ENCODE peak calls at places on chromosomes 2 and 18, in eight cellular contexts. N is sigmoid colon, P is spleen, G is breast epithelium, B is K562, E is GM12892, J is transverse colon, C is HCT116. Q is an unnamed sample.

GRCh38 chr2:96884299-96885156 is 14.6 kb upstream of the SEMA4C start:
- DNase-seq in P (no peak), N (no peak), B (no peak), J (no peak), C (no peak), G (no peak), E (no peak), Q (no peak)

GRCh38 chr18:50051288-50051687 is 143.7 kb downstream of the MYO5B start:
- DNase-seq in E (no peak), N (no peak), J (no peak), G (no peak), P (no peak), C (no peak), B (peak; percentile 10), Q (no peak)

GRCh38 chr2:158197940-158198339 is 96.3 kb downstream of the UPP2 start:
- DNase-seq in P (no peak), E (no peak), B (no peak), J (no peak), C (no peak), G (no peak), N (no peak), Q (no peak)

GRCh38 chr2:102488063-102488462 is 15.0 kb downstream of the SLC9A4 start:
- DNase-seq in B (no peak), P (no peak), E (no peak), G (no peak), N (no peak), J (peak; percentile 62), C (no peak), Q (no peak)

GRCh38 chr2:46690825-46691224 is 211.5 kb downstream of the TMEM247 start:
- DNase-seq in E (no peak), P (no peak), B (peak; percentile 29), J (no peak), C (peak; percentile 44), G (no peak), N (no peak), Q (no peak)

GRCh38 chr2:169285528-169285927 is 76.8 kb downstream of the LRP2 start:
- DNase-seq in E (no peak), G (no peak), C (no peak), N (no peak), B (no peak), J (no peak), P (no peak), Q (no peak)

GRCh38 chr2:36965751-36966369 is 476 bp downstream of the STRN start:
- DNase-seq in N (no peak), J (peak; percentile 48), P (no peak), C (no peak), E (peak; percentile 9), G (peak; percentile 56), B (peak; percentile 86), Q (peak; percentile 24)

GRCh38 chr2:199348871-199349270 is 108.9 kb downstream of the SATB2 start:
- DNase-seq in J (no peak), N (no peak), G (no peak), P (no peak), E (no peak), C (no peak), B (no peak), Q (no peak)

GRCh38 chr2:28650261-28650584 is 101.4 kb upstream of the PPP1CB start:
- DNase-seq in G (no peak), C (no peak), P (no peak), B (no peak), J (no peak), N (peak; percentile 38), E (no peak), Q (no peak)

GRCh38 chr2:182506606-182507005 is 79.8 kb upstream of the PDE1A start:
- DNase-seq in P (no peak), C (no peak), B (no peak), N (no peak), J (no peak), G (no peak), E (no peak), Q (no peak)

GRCh38 chr2:199869227-199869541 is 18.2 kb upstream of the FTCDNL1 start:
- DNase-seq in B (no peak), G (no peak), E (no peak), P (no peak), C (no peak), J (no peak), N (no peak), Q (no peak)

GRCh38 chr2:78814331-78814986 is 211.0 kb upstream of the REG3G start:
- DNase-seq in P (no peak), B (no peak), E (no peak), J (no peak), C (no peak), G (no peak), N (no peak), Q (no peak)

GRCh38 chr2:7033136-7033960 is 116.1 kb downstream of the RNF144A start:
- DNase-seq in B (no peak), C (no peak), G (no peak), J (no peak), E (no peak), P (no peak), N (peak; percentile 46), Q (no peak)

GRCh38 chr2:71591044-71591443 is 137.7 kb downstream of the DYSF start:
- DNase-seq in C (no peak), B (no peak), J (no peak), E (no peak), G (no peak), P (no peak), N (no peak), Q (no peak)

GRCh38 chr2:50509852-50510251 is 522.1 kb downstream of the NRXN1 start:
- DNase-seq in G (no peak), J (no peak), E (no peak), B (no peak), C (no peak), P (no peak), N (no peak), Q (no peak)

GRCh38 chr18:9570255-9570654 is 44.1 kb downstream of the PPP4R1 start:
- DNase-seq in J (no peak), G (no peak), E (no peak), C (no peak), B (no peak), P (no peak), N (no peak), Q (no peak)

GRCh38 chr18:13611058-13611615 is 115.2 kb downstream of the FAM210A start:
- DNase-seq in P (peak; percentile 74), J (peak; percentile 45), G (no peak), N (peak; percentile 78), E (no peak), B (no peak), C (no peak), Q (no peak)
- TF ChIP-seq POLR2AphosphoS5 in P (no peak), J (peak; percentile 12), G (peak; percentile 21), N (no peak), E (no peak), B (no peak), C (no peak), Q (no peak)

DNA sequence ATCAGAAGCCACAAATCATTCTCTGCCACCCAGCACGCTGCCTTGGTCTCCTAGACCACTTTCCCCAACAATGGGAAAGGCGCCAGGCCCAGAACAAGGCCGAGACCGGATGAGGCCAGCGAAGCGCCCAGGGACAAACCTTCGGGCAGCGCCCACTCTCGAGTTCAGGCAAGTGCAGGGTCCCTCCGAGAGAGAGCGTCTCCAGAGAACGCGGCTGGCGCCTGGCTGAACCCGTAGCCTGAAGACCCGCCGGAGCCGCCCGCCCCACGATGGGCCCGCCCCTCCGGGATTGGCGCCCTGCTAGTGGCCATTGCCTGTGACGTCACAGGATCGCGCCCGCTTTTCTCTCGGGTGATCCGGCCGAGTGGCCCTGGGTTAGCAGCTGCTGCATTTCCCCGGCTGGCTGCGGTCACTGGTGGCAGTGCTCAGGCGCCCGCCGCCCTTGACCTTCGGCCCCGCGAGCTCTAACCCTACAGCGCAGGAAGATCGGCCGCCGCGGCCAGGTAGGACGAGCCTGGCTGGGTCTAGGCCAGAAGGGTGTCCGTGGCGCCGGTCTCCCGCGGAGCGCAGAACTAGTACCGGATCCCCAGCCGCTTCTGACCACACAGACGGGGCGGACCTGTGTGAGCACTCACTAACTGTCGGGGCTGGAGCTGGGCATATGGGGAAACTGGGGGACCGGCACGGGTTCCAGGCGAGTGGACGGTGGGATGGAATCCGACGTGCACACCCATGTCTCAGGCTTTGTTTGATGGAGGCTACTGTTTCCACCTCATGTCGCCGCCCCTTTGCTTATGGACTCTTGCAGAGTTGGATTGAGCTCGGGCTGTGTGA is at the start of gene FAHD2A:
- DNase-seq in J (peak; percentile 98), P (peak; percentile 99), C (peak; percentile 67), B (peak; percentile 99), E (peak; percentile 99), N (peak; percentile 98), G (peak; percentile 98), Q (peak; percentile 99)
- TF ChIP-seq POLR2A in J (peak; percentile 89), P (no peak), C (peak; percentile 40), B (peak; percentile 92), E (peak; percentile 82), N (peak; percentile 75), G (peak; percentile 45), Q (no peak)

DNA sequence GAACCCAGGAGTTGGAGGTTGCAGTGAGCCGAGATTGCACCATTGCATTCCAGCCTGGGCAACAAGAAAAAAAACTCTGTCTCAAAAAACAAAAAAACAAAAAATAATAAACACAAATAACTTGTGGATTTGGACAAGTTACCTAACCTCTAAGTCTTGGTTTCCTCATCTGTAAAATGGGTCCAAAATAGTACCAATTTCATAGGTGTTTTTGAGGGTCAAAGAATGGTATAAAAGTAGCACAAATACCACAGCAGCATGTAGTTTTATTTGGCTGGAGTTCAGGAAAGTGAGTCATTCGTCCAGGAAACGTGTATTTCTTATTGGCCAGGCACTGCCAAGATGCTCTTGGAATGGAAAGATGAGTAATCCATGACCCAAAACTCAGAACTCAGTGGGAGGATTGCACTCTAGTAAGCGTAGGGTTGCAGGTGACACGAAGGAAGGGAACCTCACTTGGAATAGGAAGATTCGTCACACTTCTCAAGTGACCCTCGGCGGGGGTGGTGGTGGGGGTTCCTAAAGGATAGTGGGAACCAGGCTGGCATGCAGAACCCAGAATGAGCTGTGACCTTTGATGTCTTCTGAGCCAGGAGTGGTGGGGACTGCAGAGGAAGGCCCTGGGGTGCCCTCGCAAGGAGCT is 24.4 kb downstream of the GRHL1 start:
- DNase-seq in B (peak; percentile 31), E (no peak), P (no peak), N (no peak), G (no peak), C (peak; percentile 92), J (no peak), Q (no peak)
- TF ChIP-seq POLR2AphosphoS5 in B (no peak), E (no peak), P (no peak), N (no peak), G (peak; percentile 46), C (peak; percentile 60), J (peak; percentile 46), Q (no peak)

GRCh38 chr2:241356871-241357260 is 781 bp downstream of the FARP2 start:
- DNase-seq in G (no peak), B (no peak), C (no peak), N (no peak), J (no peak), E (no peak), P (no peak), Q (no peak)

GRCh38 chr2:241357531-241357930 is 1.4 kb downstream of the FARP2 start:
- DNase-seq in C (no peak), B (no peak), N (no peak), E (no peak), P (no peak), J (no peak), G (no peak), Q (no peak)

GRCh38 chr2:241354668-241355658 is 1.1 kb upstream of the FARP2 start:
- DNase-seq in C (peak; percentile 81), N (peak; percentile 94), E (no peak), P (peak; percentile 96), B (peak; percentile 58), J (peak; percentile 93), G (peak; percentile 85), Q (no peak)

GRCh38 chr2:241358470-241358869 is 2.4 kb downstream of the FARP2 start:
- DNase-seq in C (no peak), G (no peak), B (no peak), N (no peak), E (peak; percentile 32), J (peak; percentile 33), P (no peak), Q (no peak)

GRCh38 chr2:241355983-241356870 is at the start of gene FARP2:
- DNase-seq in G (peak; percentile 100), P (peak; percentile 100), J (peak; percentile 100), B (peak; percentile 82), N (peak; percentile 100), C (peak; percentile 94), E (peak; percentile 66), Q (peak; percentile 74)
- TF ChIP-seq POLR2A in G (no peak), P (no peak), J (peak; percentile 72), B (peak; percentile 67), N (no peak), C (no peak), E (peak; percentile 95), Q (peak; percentile 76)